ENCODE peak calls at places on chromosomes 12 and 14, in six cellular contexts. One of them, this sample, is unnamed.

GRCh38 chr14:44030963-44031362 is 476.1 kb downstream of the FSCB start:
- DNase-seq in HepG2: no peak
- DNase-seq in K562: no peak
- DNase-seq in GM12891: no peak
- DNase-seq in H1: peak
- DNase-seq in GM12878: no peak
- DNase-seq in this sample: no peak

GRCh38 chr12:109139791-109140190 is 23.4 kb downstream of the ACACB start:
- DNase-seq in HepG2: no peak
- DNase-seq in GM12891: no peak
- DNase-seq in GM12878: no peak
- DNase-seq in K562: no peak
- DNase-seq in H1: no peak
- DNase-seq in this sample: no peak

GRCh38 chr14:104333903-104334811 is 195.8 kb downstream of the KIF26A start:
- DNase-seq in K562: no peak
- DNase-seq in H1: no peak
- DNase-seq in GM12878: no peak
- DNase-seq in GM12891: no peak
- DNase-seq in HepG2: no peak
- DNase-seq in this sample: no peak

GRCh38 chr14:21039059-21039422 is 3.1 kb upstream of the RNASE7 start:
- DNase-seq in HepG2: peak
- DNase-seq in K562: no peak
- DNase-seq in GM12891: no peak
- DNase-seq in H1: peak
- DNase-seq in GM12878: no peak
- DNase-seq in this sample: no peak

GRCh38 chr12:481422-481821 is 21.7 kb downstream of the B4GALNT3 start:
- DNase-seq in GM12878: no peak
- DNase-seq in K562: no peak
- DNase-seq in GM12891: no peak
- DNase-seq in HepG2: peak
- DNase-seq in H1: no peak
- DNase-seq in this sample: no peak

GRCh38 chr12:64400041-64400440 is 4.2 kb upstream of the XPOT start:
- DNase-seq in H1: no peak
- DNase-seq in GM12891: no peak
- DNase-seq in GM12878: no peak
- DNase-seq in HepG2: no peak
- DNase-seq in K562: peak
- DNase-seq in this sample: no peak

GRCh38 chr12:28975564-28976340 is 173.3 kb upstream of the FAR2 start:
- DNase-seq in K562: no peak
- DNase-seq in GM12891: no peak
- DNase-seq in HepG2: no peak
- DNase-seq in H1: no peak
- DNase-seq in GM12878: no peak
- DNase-seq in this sample: no peak

GRCh38 chr14:28813810-28814209 is 47.2 kb downstream of the FOXG1 start:
- DNase-seq in K562: no peak
- DNase-seq in GM12891: no peak
- DNase-seq in HepG2: no peak
- DNase-seq in GM12878: no peak
- DNase-seq in H1: no peak
- DNase-seq in this sample: no peak

GRCh38 chr12:51441583-51441982 is 17.0 kb downstream of the SLC4A8 start:
- DNase-seq in GM12878: no peak
- DNase-seq in K562: no peak
- DNase-seq in GM12891: no peak
- DNase-seq in H1: no peak
- DNase-seq in HepG2: no peak
- DNase-seq in this sample: no peak

GRCh38 chr14:37602605-37603453 is 7.4 kb downstream of the TTC6 start:
- DNase-seq in GM12891: no peak
- DNase-seq in K562: no peak
- DNase-seq in HepG2: peak
- DNase-seq in GM12878: no peak
- DNase-seq in H1: no peak
- DNase-seq in this sample: no peak

DNA sequence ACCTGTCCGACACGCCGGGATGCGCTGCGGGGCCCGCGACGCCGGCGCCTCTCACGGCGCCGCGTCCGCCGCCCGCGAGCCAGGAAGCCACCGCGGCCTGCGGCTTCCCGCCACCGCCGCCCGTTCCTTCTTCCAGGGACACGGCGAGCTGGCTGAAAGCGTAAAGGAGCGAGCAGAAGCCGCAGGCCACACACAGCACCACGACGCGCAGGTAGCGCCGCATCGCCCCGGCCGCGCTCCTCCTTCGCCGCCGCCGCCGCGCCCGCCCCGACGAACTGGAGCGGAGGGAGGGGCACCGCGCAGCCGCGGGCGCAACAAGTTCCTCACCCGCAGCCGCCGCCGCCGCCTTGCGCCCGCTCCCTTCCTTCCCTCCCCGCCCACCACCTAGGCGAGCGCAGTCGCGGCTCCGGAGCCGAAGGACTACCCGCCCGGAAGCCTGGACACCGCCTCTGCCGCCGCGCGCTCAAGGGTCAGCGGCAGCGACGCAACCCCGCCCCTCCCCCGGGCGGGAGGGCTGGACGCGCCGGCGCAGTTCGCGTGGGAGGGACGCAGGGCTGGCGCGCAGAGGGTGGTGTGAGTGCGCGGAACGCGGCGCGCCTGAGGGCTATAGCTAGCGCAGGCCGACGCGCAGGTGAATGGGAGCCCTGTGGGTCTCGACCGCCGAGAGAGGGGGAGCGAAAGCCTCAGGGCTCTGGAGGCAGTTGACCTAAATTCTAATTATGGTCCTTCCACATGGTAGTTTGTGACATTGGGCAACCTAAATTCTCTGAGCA is at the start of gene GXYLT1:
- DNase-seq in HepG2: peak
- DNase-seq in H1: peak
- DNase-seq in GM12878: peak
- DNase-seq in K562: peak
- DNase-seq in GM12891: peak
- DNase-seq in this sample: peak
- TF ChIP-seq POLR2A in HepG2: peak
- TF ChIP-seq POLR2A in H1: peak
- TF ChIP-seq POLR2A in GM12878: peak
- TF ChIP-seq POLR2A in K562: peak
- TF ChIP-seq POLR2A in GM12891: peak
- TF ChIP-seq POLR2A in this sample: peak

DNA sequence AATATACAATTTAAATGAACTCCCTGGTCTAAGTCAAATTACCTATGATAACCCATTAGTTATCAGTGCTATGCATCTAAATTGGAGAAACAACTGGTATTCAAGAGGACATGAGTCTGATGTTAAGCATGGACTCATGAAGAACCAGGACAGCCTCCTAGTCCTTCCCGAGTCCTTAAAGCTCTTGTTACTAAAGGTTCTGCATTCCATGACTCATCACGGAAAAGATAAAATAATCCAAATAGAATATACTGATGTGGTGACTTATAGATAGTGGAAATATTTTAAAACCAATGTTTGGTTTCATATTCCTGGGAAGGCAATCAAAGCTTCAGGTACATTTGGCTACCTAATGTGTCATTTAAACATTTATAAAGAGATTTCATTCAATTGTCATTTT is 117.2 kb upstream of the PMCH start:
- DNase-seq in HepG2: no peak
- DNase-seq in H1: no peak
- DNase-seq in K562: no peak
- DNase-seq in GM12878: no peak
- DNase-seq in GM12891: no peak
- DNase-seq in this sample: no peak
- TF ChIP-seq TAF1 in HepG2: no peak
- TF ChIP-seq TAF1 in H1: no peak
- TF ChIP-seq TAF1 in K562: no peak
- TF ChIP-seq TAF1 in GM12878: no peak
- TF ChIP-seq TAF1 in GM12891: no peak
- TF ChIP-seq TAF1 in this sample: no peak

DNA sequence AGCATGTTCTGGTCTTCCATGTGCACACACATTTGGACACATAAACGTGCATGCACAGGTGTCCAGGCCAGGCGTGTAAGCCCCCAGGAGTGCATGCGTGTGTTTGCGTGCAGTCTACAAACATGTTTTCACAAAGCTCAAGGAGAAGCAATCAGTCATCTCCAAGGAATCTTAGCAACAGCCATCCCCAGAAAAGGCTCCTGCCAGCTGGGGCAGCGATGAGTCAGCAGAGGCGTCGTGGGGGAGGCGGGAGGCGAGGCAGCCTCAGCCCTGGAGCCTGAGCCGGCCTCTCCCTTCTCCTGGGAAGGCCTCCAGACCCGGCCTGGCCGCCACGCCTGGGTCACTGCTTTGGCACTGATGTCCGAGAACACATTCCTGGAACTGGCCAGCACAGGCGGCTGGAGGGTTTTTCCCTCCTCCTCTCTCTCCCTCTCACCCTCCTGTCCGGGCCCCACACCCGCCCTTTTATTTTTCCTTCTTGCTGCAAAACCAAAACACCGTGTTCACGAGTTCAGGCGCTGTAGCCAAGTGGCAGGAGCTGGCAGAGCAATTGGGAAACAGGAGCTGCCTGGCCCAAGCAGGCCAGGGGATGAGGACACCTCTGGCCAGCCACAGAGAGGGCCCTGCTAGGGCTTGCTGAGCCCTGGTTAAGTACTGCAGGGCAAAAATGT is 92.7 kb downstream of the LRRC74A start:
- DNase-seq in GM12891: no peak
- DNase-seq in H1: no peak
- DNase-seq in GM12878: no peak
- DNase-seq in HepG2: peak
- DNase-seq in K562: peak
- DNase-seq in this sample: no peak
- TF ChIP-seq POLR2AphosphoS5 in GM12891: no peak
- TF ChIP-seq POLR2AphosphoS5 in H1: no peak
- TF ChIP-seq POLR2AphosphoS5 in GM12878: no peak
- TF ChIP-seq POLR2AphosphoS5 in HepG2: no peak
- TF ChIP-seq POLR2AphosphoS5 in K562: no peak
- TF ChIP-seq POLR2AphosphoS5 in this sample: no peak

GRCh38 chr12:12696562-12697383 is 790 bp upstream of the GPR19 start:
- DNase-seq in HepG2: peak
- DNase-seq in H1: peak
- DNase-seq in GM12891: peak
- DNase-seq in K562: peak
- DNase-seq in GM12878: peak
- DNase-seq in this sample: peak
- TF ChIP-seq POLR2A in HepG2: peak
- TF ChIP-seq POLR2A in H1: no peak
- TF ChIP-seq POLR2A in GM12891: no peak
- TF ChIP-seq POLR2A in K562: peak
- TF ChIP-seq POLR2A in GM12878: peak
- TF ChIP-seq POLR2A in this sample: peak